ENCODE peak calls at places on chromosomes 11 and 22, in five cellular contexts. C is tibial artery; E is CD4-positive, alpha-beta T cell; U is RWPE1; O is adrenal gland. Z is an unnamed sample.

GRCh38 chr11:12284321-12285050 is 92.9 kb upstream of the PARVA start:
- DNase-seq in C (no peak), O (no peak), U (no peak), E (no peak), Z (no peak)

GRCh38 chr11:34567733-34568132 is 53.2 kb upstream of the EHF start:
- DNase-seq in E (no peak), O (no peak), C (no peak), U (no peak), Z (no peak)

GRCh38 chr22:49247194-49247924 is 580.3 kb downstream of the BRD1 start:
- DNase-seq in U (no peak), O (peak; percentile 2), C (peak; percentile 32), E (no peak), Z (no peak)

GRCh38 chr11:1194977-1195689 is 27.7 kb upstream of the MUC5B start:
- DNase-seq in E (no peak), U (no peak), C (no peak), O (no peak), Z (no peak)

GRCh38 chr11:112292785-112293407 is 32.2 kb upstream of the PLET1 start:
- DNase-seq in U (peak; percentile 86), O (peak; percentile 61), C (peak; percentile 82), E (no peak), Z (no peak)

GRCh38 chr11:94831529-94831928 is 63.4 kb downstream of the AMOTL1 start:
- DNase-seq in E (no peak), U (no peak), O (no peak), C (no peak), Z (no peak)

GRCh38 chr22:49396817-49397216 is 430.9 kb downstream of the BRD1 start:
- DNase-seq in C (no peak), U (no peak), O (no peak), E (no peak), Z (no peak)

GRCh38 chr11:8066036-8066910 is 14.7 kb upstream of the TUB start:
- DNase-seq in C (no peak), U (no peak), E (no peak), O (no peak), Z (no peak)

GRCh38 chr11:2466069-2466801 is 21.4 kb downstream of the KCNQ1 start:
- DNase-seq in E (no peak), U (no peak), C (peak; percentile 52), O (no peak), Z (no peak)

GRCh38 chr11:100680070-100680469 is 7.0 kb upstream of the ARHGAP42 start:
- DNase-seq in O (no peak), C (no peak), U (no peak), E (no peak), Z (no peak)

GRCh38 chr11:77027275-77027674 is 6.9 kb upstream of the B3GNT6 start:
- DNase-seq in O (no peak), C (no peak), E (no peak), U (no peak), Z (no peak)

GRCh38 chr11:73439002-73439843 is 63.0 kb downstream of the RELT start:
- DNase-seq in C (no peak), O (no peak), E (no peak), U (no peak), Z (no peak)

GRCh38 chr11:132448334-132448995 is 1078.0 kb downstream of the NTM start:
- DNase-seq in O (no peak), C (no peak), E (no peak), U (no peak), Z (no peak)

GRCh38 chr11:101441747-101442146 is 142.1 kb downstream of the TRPC6 start:
- DNase-seq in O (peak; percentile 54), C (peak; percentile 82), E (no peak), U (no peak), Z (peak; percentile 49)

GRCh38 chr22:49624421-49625177 is 203.1 kb downstream of the BRD1 start:
- DNase-seq in E (no peak), O (no peak), C (no peak), U (no peak), Z (no peak)

GRCh38 chr11:121067453-121067852 is 33.6 kb upstream of the TECTA start:
- DNase-seq in E (no peak), C (no peak), U (no peak), O (no peak), Z (no peak)

GRCh38 chr11:60087239-60087638 is 1.2 kb upstream of the MS4A2 start:
- DNase-seq in O (no peak), C (no peak), U (no peak), E (no peak), Z (no peak)

DNA sequence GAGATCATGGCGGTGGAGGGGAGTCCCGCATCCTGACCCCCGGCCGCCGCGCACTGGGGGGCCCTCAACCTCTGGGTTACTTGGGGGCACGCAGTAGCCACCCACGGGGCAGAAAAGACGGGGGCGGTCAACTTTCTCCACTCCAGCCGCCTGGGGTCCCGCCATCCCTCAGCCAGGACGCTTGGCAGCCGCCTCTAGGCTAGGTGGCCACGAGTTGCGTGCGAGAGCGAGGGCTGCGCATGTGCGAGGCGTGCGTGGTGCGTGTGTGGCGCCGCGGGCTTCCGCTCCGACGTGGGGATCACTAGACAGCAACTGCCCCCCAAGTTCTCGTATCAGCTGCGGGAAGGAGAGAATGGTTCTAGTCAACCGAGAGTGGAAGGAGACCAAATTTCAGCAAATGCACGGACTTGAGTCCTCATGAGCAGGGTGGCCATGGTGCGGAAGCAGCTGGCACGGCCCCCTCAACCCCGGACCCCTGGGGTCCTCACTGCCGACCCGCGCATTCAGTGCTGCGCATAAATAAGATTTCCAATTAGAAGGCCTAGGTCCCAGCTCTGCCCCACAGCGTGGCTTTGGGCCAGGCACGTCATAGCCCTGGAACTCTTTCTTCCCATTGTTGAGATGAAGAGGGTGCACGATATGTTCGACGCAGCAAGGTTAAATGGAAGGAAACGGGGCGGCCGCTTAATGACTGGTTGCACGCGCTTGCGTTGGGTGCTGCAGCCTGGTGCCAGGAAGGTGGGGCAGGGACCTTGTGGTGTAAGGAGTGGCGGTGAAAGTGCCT is 42.6 kb upstream of the CLDN5 start:
- DNase-seq in C (peak; percentile 54), O (no peak), U (no peak), E (no peak), Z (peak; percentile 45)
- H3K27ac ChIP-seq in C (no peak overlapping the region), O (no peak overlapping the region), U (peak overlapping the region; percentile 62), E (no peak overlapping the region), Z (peak overlapping the region; percentile 89)

DNA sequence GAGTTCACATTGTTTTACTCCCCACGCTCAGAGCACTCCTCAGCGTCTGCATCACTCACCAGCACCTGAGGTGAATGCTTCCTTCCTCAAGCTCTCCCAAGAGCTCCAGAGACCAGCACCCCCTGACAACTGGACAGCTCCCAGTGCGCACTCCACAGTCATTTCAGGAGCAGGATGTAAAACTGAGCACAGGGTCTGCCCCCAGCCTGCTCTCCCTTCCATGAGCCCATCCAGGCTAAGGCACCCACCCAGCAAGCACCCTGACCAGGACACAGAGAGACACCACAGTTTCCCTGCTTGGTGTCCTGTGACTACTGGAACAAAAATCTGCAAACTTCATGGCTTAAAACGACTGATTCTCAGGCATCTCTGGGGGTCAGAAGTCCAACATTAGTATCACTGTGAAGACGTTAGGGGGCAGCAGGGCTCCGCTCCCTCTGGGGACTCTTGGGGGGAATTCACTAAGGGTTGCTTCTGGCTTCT is 3.3 kb downstream of the SCGB1D2 start:
- DNase-seq in O (no peak), C (no peak), E (no peak), U (peak; percentile 12), Z (no peak)
- TF ChIP-seq CTCF in O (no peak), C (no peak), E (no peak), U (no peak), Z (no peak)

GRCh38 chr11:27237641-27238040 is 125.4 kb downstream of the CCDC34 start:
- DNase-seq in C (no peak), O (no peak), E (no peak), U (no peak), Z (no peak)
- H3K27ac ChIP-seq in C (no peak overlapping the region), O (no peak overlapping the region), E (no peak overlapping the region), U (no peak overlapping the region), Z (no peak overlapping the region)

GRCh38 chr11:106581399-106581798 is 436.9 kb downstream of the GUCY1A2 start:
- DNase-seq in E (no peak), C (no peak), O (no peak), U (no peak), Z (no peak)

GRCh38 chr11:106585061-106585460 is 433.2 kb downstream of the GUCY1A2 start:
- DNase-seq in U (no peak), C (no peak), O (no peak), E (no peak), Z (no peak)
- TF ChIP-seq CTCF in U (no peak), C (no peak), O (no peak), E (no peak), Z (no peak)

DNA sequence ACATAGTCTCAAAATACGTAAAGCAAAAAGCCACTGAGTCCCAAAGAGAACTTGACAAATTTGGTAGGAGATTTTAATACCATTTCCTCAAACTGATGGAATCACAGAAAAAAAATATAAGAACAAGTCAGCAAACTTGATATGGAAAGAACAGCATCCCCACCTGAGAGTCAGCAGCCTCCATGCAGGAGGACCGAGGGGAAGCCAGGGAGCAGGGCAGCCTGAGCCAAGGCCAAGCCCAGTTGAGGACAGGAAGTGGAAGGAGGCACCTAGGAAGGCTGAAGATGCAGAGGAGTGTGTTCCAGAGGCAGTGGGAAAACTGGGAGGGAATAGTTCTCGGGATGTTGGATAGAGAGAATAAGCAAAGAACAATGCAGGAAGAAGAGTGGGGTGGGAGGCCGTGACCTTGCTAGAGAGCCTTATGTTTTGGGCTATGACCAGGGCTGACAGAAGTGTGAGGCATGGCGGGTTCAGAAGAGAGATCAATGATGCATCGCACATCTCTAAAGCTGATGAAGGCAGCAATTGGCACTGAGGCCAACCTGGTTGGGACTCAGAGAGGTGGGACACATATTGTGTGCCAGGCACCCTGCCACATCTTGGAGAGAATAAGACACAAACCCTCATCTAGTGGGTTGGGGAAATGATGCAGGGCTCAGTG is 15.4 kb downstream of the APOA4 start:
- DNase-seq in E (no peak), O (no peak), C (no peak), U (no peak), Z (no peak)
- H3K27ac ChIP-seq in E (no peak overlapping the region), O (no peak overlapping the region), C (no peak overlapping the region), U (no peak overlapping the region), Z (no peak overlapping the region)

GRCh38 chr11:67489203-67489859 is 6.5 kb downstream of the AIP start:
- DNase-seq in C (no peak), E (no peak), O (no peak), U (no peak), Z (no peak)
- TF ChIP-seq CTCF in C (no peak), E (no peak), O (no peak), U (no peak), Z (no peak)

GRCh38 chr11:98365941-98366340 is 654.8 kb upstream of the CNTN5 start:
- DNase-seq in E (no peak), O (no peak), C (no peak), U (no peak), Z (no peak)
- H3K27ac ChIP-seq in E (no peak overlapping the region), O (no peak overlapping the region), C (no peak overlapping the region), U (no peak overlapping the region), Z (no peak overlapping the region)

Z was measured in heart right ventricle.